ENCODE peak calls at places on chromosomes 12 and 14, in ten cellular contexts. W is kidney epithelial cell, A is fibroblast of mammary gland, U is thoracic aorta, Z is esophagus squamous epithelium, X is lower lobe of right lung, V is LNCaP clone FGC, E is left ventricle myocardium inferior, K is neural progenitor cell, P is cardiac fibroblast. T is an unnamed sample.

GRCh38 chr14:68417007-68417659 is 375.7 kb downstream of the ZFP36L1 start:
- DNase-seq in E (no peak), V (no peak), W (no peak), K (no peak), Z (no peak), X (no peak), A (no peak), U (no peak), P (no peak), T (no peak)

GRCh38 chr14:50769893-50770500 is 61.0 kb downstream of the NIN start:
- DNase-seq in U (no peak), X (no peak), V (no peak), P (no peak), E (no peak), W (no peak), Z (no peak), A (no peak), K (no peak), T (no peak)

GRCh38 chr12:95473440-95473946 is 459 bp upstream of the METAP2 start:
- DNase-seq in A (peak), E (no peak), Z (no peak), X (no peak), V (peak), U (no peak), P (peak), K (peak), W (no peak), T (peak)

GRCh38 chr14:81281317-81281716 is 60.6 kb upstream of the GTF2A1 start:
- DNase-seq in U (no peak), K (peak), V (no peak), W (no peak), P (no peak), Z (no peak), A (no peak), X (no peak), E (no peak), T (no peak)

GRCh38 chr12:84058136-84058535 is 854.5 kb downstream of the SLC6A15 start:
- DNase-seq in P (no peak), K (peak), V (no peak), W (no peak), Z (no peak), X (no peak), A (no peak), E (no peak), U (no peak), T (no peak)

GRCh38 chr14:101717663-101718490 is 43.6 kb upstream of the PPP2R5C start:
- DNase-seq in K (no peak), U (no peak), V (no peak), X (no peak), E (no peak), A (no peak), W (no peak), Z (no peak), P (no peak), T (no peak)

GRCh38 chr12:119869720-119870119 is 7.4 kb downstream of the CIT start:
- DNase-seq in U (no peak), K (no peak), Z (no peak), A (peak), E (no peak), P (peak), X (no peak), V (no peak), W (peak), T (no peak)

GRCh38 chr12:53737951-53738833 is 10.9 kb upstream of the CALCOCO1 start:
- DNase-seq in U (no peak), K (peak), X (no peak), W (no peak), Z (no peak), A (no peak), E (no peak), V (no peak), P (no peak), T (no peak)

GRCh38 chr14:105271224-105271890 is 23.0 kb downstream of the BTBD6 start:
- DNase-seq in W (no peak), Z (no peak), P (no peak), E (no peak), X (no peak), V (no peak), U (no peak), A (no peak), K (no peak), T (no peak)

GRCh38 chr14:92160619-92161018 is 38.9 kb downstream of the CPSF2 start:
- DNase-seq in U (no peak), W (no peak), Z (no peak), E (no peak), A (peak), P (peak), X (no peak), V (no peak), K (no peak), T (no peak)

GRCh38 chr12:91562476-91562875 is 379.9 kb upstream of the DCN start:
- DNase-seq in A (peak), X (no peak), W (no peak), K (no peak), U (no peak), V (no peak), P (no peak), Z (no peak), E (no peak), T (no peak)

GRCh38 chr14:63777024-63777423 is 49.2 kb upstream of the SGPP1 start:
- DNase-seq in K (no peak), A (peak), P (peak), U (no peak), W (peak), E (no peak), Z (no peak), X (no peak), V (no peak), T (no peak)

GRCh38 chr12:104454997-104455396 is 1.8 kb upstream of the CHST11 start:
- DNase-seq in X (no peak), E (no peak), K (no peak), Z (no peak), A (peak), P (peak), U (no peak), V (no peak), W (peak), T (no peak)

GRCh38 chr12:105672576-105672975 is 342.1 kb downstream of the C12orf75 start:
- DNase-seq in Z (no peak), A (no peak), E (peak), X (peak), W (no peak), U (no peak), V (no peak), P (peak), K (no peak), T (no peak)

GRCh38 chr12:120674172-120674571 is 12.8 kb upstream of the MLEC start:
- DNase-seq in W (no peak), V (no peak), P (no peak), K (no peak), A (no peak), E (no peak), Z (no peak), U (no peak), X (no peak), T (no peak)

GRCh38 chr14:82879949-82880535 is 1346.4 kb upstream of the SEL1L start:
- DNase-seq in K (no peak), V (no peak), U (no peak), A (no peak), Z (no peak), X (no peak), E (no peak), P (no peak), W (no peak), T (no peak)

GRCh38 chr14:54680636-54681035 is 113.7 kb downstream of the SAMD4A start:
- DNase-seq in X (no peak), Z (no peak), E (no peak), P (peak), W (no peak), A (no peak), V (no peak), U (no peak), K (no peak), T (no peak)

GRCh38 chr12:47867496-47867941 is 37.3 kb downstream of the VDR start:
- DNase-seq in W (peak), P (peak), U (no peak), A (peak), X (no peak), Z (no peak), E (no peak), K (no peak), V (no peak), T (no peak)

GRCh38 chr14:28975084-28975483 is 208.5 kb downstream of the FOXG1 start:
- DNase-seq in K (peak), Z (no peak), P (no peak), V (no peak), X (no peak), A (no peak), E (no peak), U (no peak), W (no peak), T (no peak)

GRCh38 chr12:108609535-108610335 is 11.9 kb upstream of the TMEM119 start:
- DNase-seq in V (no peak), A (peak), Z (no peak), E (peak), P (peak), W (no peak), X (peak), U (no peak), K (no peak), T (no peak)

GRCh38 chr12:34244608-34245007 is 222.3 kb downstream of the ALG10 start:
- DNase-seq in P (no peak), U (no peak), V (no peak), K (no peak), A (no peak), E (no peak), X (no peak), W (no peak), Z (no peak), T (no peak)

GRCh38 chr12:90959538-90960139 is 4.7 kb upstream of the CCER1 start:
- DNase-seq in W (no peak), A (peak), E (no peak), Z (no peak), U (no peak), V (peak), P (peak), K (peak), X (no peak), T (no peak)

GRCh38 chr14:80942158-80942738 is 710 bp upstream of the CEP128 start:
- DNase-seq in K (no peak), W (no peak), A (no peak), X (no peak), P (no peak), E (no peak), V (no peak), Z (no peak), U (no peak), T (no peak)

GRCh38 chr14:50763386-50764007 is 67.5 kb downstream of the NIN start:
- DNase-seq in X (no peak), U (no peak), P (peak), W (no peak), K (no peak), V (peak), A (peak), E (no peak), Z (no peak), T (no peak)

GRCh38 chr12:11718768-11719253 is 69.3 kb downstream of the ETV6 start:
- DNase-seq in Z (no peak), A (peak), E (no peak), V (no peak), W (peak), P (peak), X (no peak), K (peak), U (no peak), T (no peak)

GRCh38 chr12:22101749-22102243 is 55.8 kb downstream of the CMAS start:
- DNase-seq in A (peak), E (no peak), U (no peak), K (no peak), P (peak), W (peak), Z (no peak), X (no peak), V (no peak), T (peak)

GRCh38 chr12:17381211-17381610 is 708.8 kb downstream of the RERGL start:
- DNase-seq in Z (no peak), U (no peak), V (no peak), X (no peak), P (no peak), W (no peak), K (no peak), A (no peak), E (no peak), T (no peak)

DNA sequence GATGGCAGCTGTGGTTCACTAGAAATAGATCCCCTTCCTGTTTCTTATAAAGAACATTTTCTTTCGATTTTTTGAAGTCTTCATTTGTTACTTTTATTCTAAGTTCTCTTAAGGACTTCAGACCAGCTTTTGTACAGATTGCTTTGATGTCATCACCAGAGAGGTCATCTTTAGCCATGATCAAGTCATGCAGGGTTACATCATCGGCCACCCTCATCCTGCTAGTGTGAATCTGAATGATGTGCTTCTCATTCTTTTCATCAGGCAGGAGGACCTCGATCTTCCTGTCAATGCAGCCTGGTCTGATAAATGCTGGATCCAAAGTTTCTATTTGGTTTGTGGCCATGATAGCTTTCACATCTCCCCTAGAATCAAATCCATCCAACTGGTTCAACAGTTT is 706.7 kb downstream of the RERGL start:
- DNase-seq in Z (no peak), E (no peak), W (no peak), U (no peak), V (no peak), A (no peak), P (no peak), K (no peak), X (no peak), T (no peak)
- TF ChIP-seq CTCF in Z (no peak), E (no peak), W (no peak), U (no peak), V (no peak), A (no peak), P (no peak), K (no peak), X (no peak), T (no peak)

GRCh38 chr14:52845079-52845478 is 53.7 kb upstream of the GNPNAT1 start:
- DNase-seq in E (no peak), Z (no peak), U (no peak), K (no peak), X (no peak), V (no peak), A (peak), P (no peak), W (no peak), T (no peak)

GRCh38 chr14:52848626-52849025 is 57.2 kb upstream of the GNPNAT1 start:
- DNase-seq in W (no peak), P (no peak), U (no peak), Z (no peak), X (no peak), V (no peak), A (no peak), E (no peak), K (no peak), T (no peak)

GRCh38 chr14:52840916-52841315 is 49.5 kb upstream of the GNPNAT1 start:
- DNase-seq in X (no peak), Z (no peak), A (peak), E (no peak), W (no peak), K (no peak), V (no peak), U (no peak), P (peak), T (no peak)

GRCh38 chr14:52844262-52845060 is 53.1 kb upstream of the GNPNAT1 start:
- DNase-seq in U (no peak), E (no peak), P (peak), Z (no peak), X (no peak), K (peak), V (no peak), W (no peak), A (peak), T (no peak)
- H3K4me3 ChIP-seq in U (peak), E (peak), P (no peak), Z (peak), X (no peak), K (no peak), V (no peak), W (no peak), A (no peak), T (no peak)

DNA sequence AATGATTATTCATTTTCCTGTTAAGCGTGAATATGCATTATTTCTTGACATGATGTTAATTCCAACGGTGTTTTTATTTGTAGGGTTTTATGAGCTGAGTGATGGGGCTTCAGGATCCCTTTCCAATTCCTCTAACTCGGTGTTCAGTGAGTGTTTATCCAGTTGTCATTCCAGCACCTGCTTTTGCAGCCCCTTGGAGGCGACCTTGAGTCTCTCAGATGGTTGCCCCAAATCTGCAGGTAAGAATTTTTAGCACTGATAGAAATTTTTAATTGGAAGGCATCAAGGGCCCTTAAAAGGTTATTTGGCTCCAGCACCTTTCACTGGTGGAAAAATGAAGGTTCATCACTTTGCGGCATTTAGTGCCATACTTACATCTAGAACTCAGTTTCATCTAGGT is 3.7 kb downstream of the DACT1 start:
- DNase-seq in P (no peak), Z (no peak), V (no peak), A (no peak), K (no peak), E (no peak), U (no peak), X (no peak), W (no peak), T (no peak)
- TF ChIP-seq CTCF in P (peak), Z (no peak), V (peak), A (peak), K (peak), E (no peak), U (no peak), X (no peak), W (peak), T (peak)

GRCh38 chr14:86372402-86372801 is 842.5 kb downstream of the FLRT2 start:
- DNase-seq in P (no peak), W (no peak), E (no peak), V (no peak), A (no peak), Z (no peak), X (no peak), K (no peak), U (no peak), T (no peak)
- H3K4me3 ChIP-seq in P (no peak), W (no peak), E (no peak), V (no peak), A (no peak), Z (no peak), X (no peak), K (no peak), U (no peak), T (no peak)

DNA sequence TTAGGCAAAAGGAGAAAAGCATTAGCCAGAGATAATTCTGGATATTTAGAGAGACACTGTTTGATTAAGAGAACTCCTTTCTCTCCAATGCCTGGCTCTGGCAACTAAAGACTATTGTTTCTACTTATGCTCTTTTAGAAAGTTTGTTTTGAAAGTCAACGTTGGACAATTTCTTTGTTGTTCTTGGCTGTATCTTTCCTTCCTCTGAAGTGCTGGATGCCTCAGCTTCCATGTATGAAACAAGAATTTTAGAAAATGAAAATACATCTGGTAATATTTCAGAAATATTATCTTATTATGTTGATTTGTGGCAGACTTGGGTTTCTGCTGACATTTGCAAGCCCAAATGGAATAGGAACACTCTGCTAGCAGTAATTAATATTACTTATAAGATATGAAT is 382.6 kb downstream of the SNAPC1 start:
- DNase-seq in P (no peak), K (no peak), Z (no peak), E (no peak), X (no peak), V (no peak), U (no peak), A (no peak), W (no peak), T (no peak)
- TF ChIP-seq CTCF in P (no peak), K (no peak), Z (no peak), E (no peak), X (no peak), V (no peak), U (no peak), A (no peak), W (no peak), T (no peak)

DNA sequence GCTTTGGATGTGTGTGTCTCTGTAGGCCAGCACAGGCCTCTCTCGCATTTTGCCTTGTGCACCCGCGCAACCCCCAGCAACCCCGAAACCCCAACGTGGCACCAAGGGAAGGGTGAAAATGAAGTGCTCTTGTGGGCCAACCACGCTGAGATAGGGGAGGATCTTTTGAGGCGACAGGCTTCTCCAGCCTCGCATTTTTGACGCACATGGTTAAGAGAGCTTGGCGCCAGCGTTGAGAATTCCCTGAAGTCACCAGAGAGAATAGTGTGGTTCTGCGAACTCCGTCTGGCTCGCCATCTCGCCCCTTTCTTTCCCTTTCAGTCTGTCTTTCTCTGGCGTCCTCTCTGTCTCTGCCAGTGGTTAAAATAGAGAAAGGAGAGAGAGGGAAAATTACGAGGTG is 1.9 kb upstream of the TBX3 start:
- DNase-seq in P (no peak), A (no peak), K (peak), Z (no peak), X (no peak), V (no peak), W (no peak), U (no peak), E (no peak), T (no peak)
- H3K4me3 ChIP-seq in P (no peak), A (no peak), K (no peak), Z (no peak), X (no peak), V (no peak), W (no peak), U (no peak), E (peak), T (no peak)

T was measured in GM06990.